ENCODE peak calls at places on chromosome X, in nine cellular contexts. One of them, this sample, is unnamed.

GRCh38 chrX:72131317-72132294 is at the start of gene RTL5:
- DNase-seq in NCI-H1694: peak
- DNase-seq in iPS-NIHi11: peak
- DNase-seq in cerebellar cortex: peak
- DNase-seq in mesothelial cell of epicardium: peak
- DNase-seq in LHCN-M2: peak
- DNase-seq in small intestine: peak
- DNase-seq in cardiac muscle cell: peak
- DNase-seq in stimulated activated CD4-positive, alpha-beta T cell treated with anti-CD3 and anti-CD28 coated beads, Interleukin-15, amount 100 ng/mL, for 1 hour: peak
- DNase-seq in this sample: peak

GRCh38 chrX:85052636-85053343 is 49.1 kb downstream of the APOOL start:
- DNase-seq in NCI-H1694: no peak
- DNase-seq in iPS-NIHi11: no peak
- DNase-seq in cerebellar cortex: peak
- DNase-seq in mesothelial cell of epicardium: no peak
- DNase-seq in LHCN-M2: peak
- DNase-seq in small intestine: no peak
- DNase-seq in cardiac muscle cell: no peak
- DNase-seq in stimulated activated CD4-positive, alpha-beta T cell treated with anti-CD3 and anti-CD28 coated beads, Interleukin-15, amount 100 ng/mL, for 1 hour: no peak
- DNase-seq in this sample: no peak

GRCh38 chrX:20432048-20432447 is 165.3 kb upstream of the RPS6KA3 start:
- DNase-seq in NCI-H1694: no peak
- DNase-seq in iPS-NIHi11: no peak
- DNase-seq in cerebellar cortex: no peak
- DNase-seq in mesothelial cell of epicardium: no peak
- DNase-seq in LHCN-M2: peak
- DNase-seq in small intestine: no peak
- DNase-seq in cardiac muscle cell: no peak
- DNase-seq in stimulated activated CD4-positive, alpha-beta T cell treated with anti-CD3 and anti-CD28 coated beads, Interleukin-15, amount 100 ng/mL, for 1 hour: no peak
- DNase-seq in this sample: no peak

GRCh38 chrX:70313503-70313902 is 23.6 kb downstream of the KIF4A start:
- DNase-seq in NCI-H1694: no peak
- DNase-seq in iPS-NIHi11: no peak
- DNase-seq in cerebellar cortex: no peak
- DNase-seq in mesothelial cell of epicardium: no peak
- DNase-seq in LHCN-M2: peak
- DNase-seq in small intestine: no peak
- DNase-seq in cardiac muscle cell: no peak
- DNase-seq in stimulated activated CD4-positive, alpha-beta T cell treated with anti-CD3 and anti-CD28 coated beads, Interleukin-15, amount 100 ng/mL, for 1 hour: no peak
- DNase-seq in this sample: no peak

GRCh38 chrX:132023896-132024386 is 839 bp downstream of the STK26 start:
- DNase-seq in NCI-H1694: no peak
- DNase-seq in iPS-NIHi11: peak
- DNase-seq in cerebellar cortex: no peak
- DNase-seq in mesothelial cell of epicardium: no peak
- DNase-seq in LHCN-M2: no peak
- DNase-seq in small intestine: peak
- DNase-seq in cardiac muscle cell: peak
- DNase-seq in stimulated activated CD4-positive, alpha-beta T cell treated with anti-CD3 and anti-CD28 coated beads, Interleukin-15, amount 100 ng/mL, for 1 hour: peak
- DNase-seq in this sample: no peak

GRCh38 chrX:43559643-43560042 is 96.5 kb upstream of the MAOA start:
- DNase-seq in NCI-H1694: no peak
- DNase-seq in iPS-NIHi11: peak
- DNase-seq in cerebellar cortex: peak
- DNase-seq in mesothelial cell of epicardium: no peak
- DNase-seq in LHCN-M2: peak
- DNase-seq in small intestine: peak
- DNase-seq in cardiac muscle cell: peak
- DNase-seq in stimulated activated CD4-positive, alpha-beta T cell treated with anti-CD3 and anti-CD28 coated beads, Interleukin-15, amount 100 ng/mL, for 1 hour: no peak
- DNase-seq in this sample: no peak

GRCh38 chrX:110051559-110051958 is 48.6 kb downstream of the TMEM164 start:
- DNase-seq in NCI-H1694: no peak
- DNase-seq in iPS-NIHi11: no peak
- DNase-seq in cerebellar cortex: no peak
- DNase-seq in mesothelial cell of epicardium: no peak
- DNase-seq in LHCN-M2: peak
- DNase-seq in small intestine: no peak
- DNase-seq in cardiac muscle cell: no peak
- DNase-seq in stimulated activated CD4-positive, alpha-beta T cell treated with anti-CD3 and anti-CD28 coated beads, Interleukin-15, amount 100 ng/mL, for 1 hour: no peak
- DNase-seq in this sample: no peak

GRCh38 chrX:136711147-136711546 is 63.2 kb downstream of the CD40LG start:
- DNase-seq in NCI-H1694: no peak
- DNase-seq in iPS-NIHi11: peak
- DNase-seq in cerebellar cortex: peak
- DNase-seq in mesothelial cell of epicardium: no peak
- DNase-seq in LHCN-M2: peak
- DNase-seq in small intestine: peak
- DNase-seq in cardiac muscle cell: peak
- DNase-seq in stimulated activated CD4-positive, alpha-beta T cell treated with anti-CD3 and anti-CD28 coated beads, Interleukin-15, amount 100 ng/mL, for 1 hour: no peak
- DNase-seq in this sample: no peak

This sample was measured in NCI-H1048.